ENCODE peak calls at places on chromosomes 12 and 14, in seven cellular contexts. O is GM12878, P is GM12892, D is K562, K is H1, H is SK-N-SH, V is HepG2. T is an unnamed sample.

GRCh38 chr12:89949457-89950195 is 241.0 kb upstream of the ATP2B1 start:
- DNase-seq in O (peak), H (no peak), V (peak), K (no peak), D (no peak), P (peak), T (no peak)

GRCh38 chr12:21769311-21769710 is 5.2 kb downstream of the KCNJ8 start:
- DNase-seq in D (no peak), P (no peak), H (no peak), O (no peak), V (no peak), K (no peak), T (no peak)

GRCh38 chr14:32202468-32202865 is 602 bp downstream of the RNU6-8 start:
- DNase-seq in D (no peak), H (peak), K (no peak), V (peak), O (no peak), P (no peak), T (no peak)

GRCh38 chr12:83114042-83114441 is 427.3 kb downstream of the TMTC2 start:
- DNase-seq in P (no peak), K (no peak), D (no peak), V (no peak), O (no peak), H (no peak), T (no peak)

GRCh38 chr14:99802301-99803105 is 9.3 kb downstream of the EML1 start:
- DNase-seq in P (no peak), O (no peak), V (no peak), H (no peak), K (no peak), D (no peak), T (no peak)

GRCh38 chr12:64639466-64639865 is 29.2 kb downstream of the RASSF3 start:
- DNase-seq in K (no peak), D (no peak), H (no peak), V (no peak), P (no peak), O (no peak), T (no peak)

GRCh38 chr12:22407397-22407796 is 72.9 kb upstream of the ST8SIA1 start:
- DNase-seq in V (no peak), K (no peak), D (no peak), P (no peak), O (no peak), H (no peak), T (no peak)

GRCh38 chr14:104284636-104285482 is 146.5 kb downstream of the KIF26A start:
- DNase-seq in V (no peak), D (no peak), P (no peak), K (no peak), O (no peak), H (peak), T (no peak)

GRCh38 chr12:122848471-122849351 is 13.5 kb downstream of the HIP1R start:
- DNase-seq in K (no peak), P (no peak), O (no peak), D (no peak), V (no peak), H (no peak), T (no peak)

GRCh38 chr12:6056406-6057211 is 67.9 kb downstream of the VWF start:
- DNase-seq in O (no peak), D (peak), V (peak), K (peak), P (no peak), H (peak), T (no peak)
- TF ChIP-seq TAF1 in O (no peak), D (no peak), V (no peak), K (peak), P (no peak), H (no peak), T (no peak)

GRCh38 chr14:49766839-49767238 is 1.1 kb upstream of the KLHDC2 start:
- DNase-seq in H (peak), K (no peak), O (no peak), P (no peak), V (no peak), D (no peak), T (no peak)

GRCh38 chr14:49769171-49769570 is 1.2 kb downstream of the KLHDC2 start:
- DNase-seq in K (no peak), V (peak), P (no peak), D (no peak), O (no peak), H (peak), T (no peak)

GRCh38 chr14:49768301-49769121 is 558 bp downstream of the KLHDC2 start:
- DNase-seq in H (peak), P (peak), K (peak), O (no peak), D (peak), V (peak), T (peak)

GRCh38 chr14:49769581-49770211 is 1.7 kb downstream of the KLHDC2 start:
- DNase-seq in V (no peak), K (no peak), P (no peak), H (no peak), O (no peak), D (no peak), T (no peak)

GRCh38 chr14:49767473-49768300 is at the start of gene KLHDC2:
- DNase-seq in P (peak), O (no peak), V (peak), D (peak), K (peak), H (peak), T (peak)
- TF ChIP-seq TAF1 in P (no peak), O (no peak), V (peak), D (no peak), K (peak), H (peak), T (peak)

GRCh38 chr14:68479247-68479646 is 313.6 kb downstream of the ZFP36L1 start:
- DNase-seq in O (no peak), V (no peak), H (no peak), D (no peak), P (no peak), K (no peak), T (no peak)
- TF ChIP-seq TAF1 in O (no peak), V (no peak), H (no peak), D (no peak), P (no peak), K (no peak), T (no peak)

GRCh38 chr12:113575386-113575785 is 103.7 kb upstream of the LHX5 start:
- DNase-seq in V (no peak), K (no peak), D (no peak), P (no peak), O (no peak), H (no peak), T (no peak)
- TF ChIP-seq TAF1 in V (no peak), K (no peak), D (no peak), P (no peak), O (no peak), H (no peak), T (no peak)

GRCh38 chr14:91419451-91419850 is 1.8 kb upstream of the CCDC88C start:
- DNase-seq in O (no peak), D (no peak), H (no peak), P (no peak), K (no peak), V (no peak), T (no peak)
- TF ChIP-seq TAF1 in O (no peak), D (no peak), H (no peak), P (no peak), K (no peak), V (no peak), T (no peak)

DNA sequence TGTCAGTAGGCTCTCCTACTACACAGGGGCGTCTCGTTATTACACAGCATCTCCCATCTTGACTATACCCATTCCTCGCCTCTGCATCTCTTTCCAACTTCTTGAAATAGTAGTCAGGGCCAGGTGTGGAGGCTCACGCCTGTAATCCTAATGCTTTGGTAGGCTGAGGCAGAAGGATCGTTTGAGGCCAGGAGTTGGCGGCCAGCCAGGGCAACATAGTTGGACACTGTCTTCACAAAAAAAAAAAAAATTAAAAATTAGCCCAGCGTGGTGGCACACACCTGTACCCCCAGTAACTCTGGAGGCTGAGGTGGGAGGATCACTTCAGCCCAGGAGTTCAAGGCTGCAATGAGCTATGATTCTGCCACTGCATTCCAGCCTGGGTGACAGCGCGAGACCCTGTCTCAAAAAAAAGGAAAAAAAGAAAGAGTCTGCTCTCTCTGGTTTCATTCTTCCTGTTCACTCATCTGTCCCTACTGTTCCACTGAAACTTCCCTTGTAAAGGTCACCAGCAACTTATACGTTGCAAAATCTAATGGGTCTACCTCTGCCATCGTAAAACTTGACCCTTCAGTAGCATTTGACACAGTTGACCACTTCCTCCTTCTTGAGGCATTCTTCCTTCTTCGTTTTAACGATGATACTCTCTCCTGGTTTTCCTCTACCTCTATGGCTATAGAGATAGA is 41.0 kb upstream of the PTGR2 start:
- DNase-seq in K (no peak), O (no peak), H (no peak), P (no peak), D (no peak), V (no peak), T (no peak)
- TF ChIP-seq TAF1 in K (no peak), O (no peak), H (no peak), P (no peak), D (no peak), V (no peak), T (no peak)